ENCODE peak calls at places on chromosome 5, in eight cellular contexts. G, S, W, Q, X, Z, R and V are unnamed samples.

GRCh38 chr5:139377226-139377625 is 5.9 kb downstream of the SLC23A1 start:
- DNase-seq in G (no peak), S (no peak), W (no peak), Q (no peak), X (no peak), Z (no peak), R (no peak), V (no peak)

GRCh38 chr5:170315154-170315553 is 17.6 kb upstream of the LCP2 start:
- DNase-seq in G (no peak), S (peak; percentile 94), W (no peak), Q (no peak), X (no peak), Z (no peak), R (no peak), V (no peak)

GRCh38 chr5:128905225-128906110 is 59.8 kb upstream of the SLC27A6 start:
- DNase-seq in G (peak; percentile 25), S (peak; percentile 54), W (peak; percentile 39), Q (peak; percentile 52), X (no peak), Z (peak; percentile 51), R (peak; percentile 54), V (no peak)

GRCh38 chr5:150073086-150073625 is 13.2 kb downstream of the CSF1R start:
- DNase-seq in G (no peak), S (no peak), W (no peak), Q (no peak), X (no peak), Z (no peak), R (no peak), V (no peak)

GRCh38 chr5:127824126-127824525 is 120.9 kb downstream of the CCDC192 start:
- DNase-seq in G (no peak), S (no peak), W (no peak), Q (no peak), X (no peak), Z (no peak), R (no peak), V (no peak)

GRCh38 chr5:86403190-86403589 is 214.6 kb upstream of the COX7C start:
- DNase-seq in G (no peak), S (no peak), W (no peak), Q (no peak), X (no peak), Z (no peak), R (no peak), V (no peak)

GRCh38 chr5:38384396-38384795 is 126.0 kb downstream of the EGFLAM start:
- DNase-seq in G (no peak), S (no peak), W (no peak), Q (no peak), X (no peak), Z (no peak), R (no peak), V (no peak)

GRCh38 chr5:1311443-1312055 is 16.7 kb upstream of the TERT start:
- DNase-seq in G (no peak), S (no peak), W (no peak), Q (no peak), X (no peak), Z (no peak), R (no peak), V (no peak)

GRCh38 chr5:11455505-11455904 is 448.7 kb downstream of the CTNND2 start:
- DNase-seq in G (no peak), S (no peak), W (no peak), Q (no peak), X (no peak), Z (no peak), R (no peak), V (no peak)

GRCh38 chr5:40202852-40203440 is 476.8 kb upstream of the PTGER4 start:
- DNase-seq in G (no peak), S (no peak), W (no peak), Q (no peak), X (no peak), Z (no peak), R (no peak), V (no peak)

GRCh38 chr5:17189381-17190036 is 27.9 kb upstream of the BASP1 start:
- DNase-seq in G (peak; percentile 14), S (peak; percentile 49), W (peak; percentile 76), Q (peak; percentile 93), X (peak; percentile 77), Z (peak; percentile 68), R (peak; percentile 84), V (peak; percentile 78)

GRCh38 chr5:132971483-132972435 is 8.3 kb upstream of the AFF4 start:
- DNase-seq in G (no peak), S (no peak), W (no peak), Q (no peak), X (no peak), Z (no peak), R (peak; percentile 32), V (no peak)

GRCh38 chr5:67515020-67515689 is 318.6 kb upstream of the CD180 start:
- DNase-seq in G (peak; percentile 64), S (no peak), W (no peak), Q (no peak), X (no peak), Z (no peak), R (no peak), V (peak; percentile 20)

GRCh38 chr5:132961887-132962286 is 1.5 kb downstream of the AFF4 start:
- DNase-seq in G (no peak), S (peak; percentile 16), W (no peak), Q (no peak), X (no peak), Z (no peak), R (peak; percentile 88), V (no peak)

GRCh38 chr5:109805472-109805871 is 115.7 kb downstream of the MAN2A1 start:
- DNase-seq in G (no peak), S (no peak), W (no peak), Q (no peak), X (no peak), Z (no peak), R (no peak), V (no peak)

GRCh38 chr5:32278403-32278802 is 34.3 kb downstream of the MTMR12 start:
- DNase-seq in G (no peak), S (no peak), W (no peak), Q (no peak), X (no peak), Z (no peak), R (peak; percentile 53), V (no peak)

GRCh38 chr5:73464016-73464745 is 15.6 kb upstream of the FOXD1 start:
- DNase-seq in G (no peak), S (peak; percentile 27), W (peak; percentile 8), Q (no peak), X (no peak), Z (no peak), R (peak; percentile 29), V (no peak)

GRCh38 chr5:83097582-83098265 is 20.4 kb downstream of the XRCC4 start:
- DNase-seq in G (no peak), S (no peak), W (no peak), Q (no peak), X (no peak), Z (no peak), R (peak; percentile 59), V (no peak)

GRCh38 chr5:151077419-151077818 is 3.4 kb downstream of the TNIP1 start:
- DNase-seq in G (no peak), S (no peak), W (no peak), Q (no peak), X (no peak), Z (no peak), R (no peak), V (no peak)

GRCh38 chr5:55232194-55232984 is 1.0 kb downstream of the CCNO start:
- DNase-seq in G (peak; percentile 15), S (no peak), W (peak; percentile 24), Q (no peak), X (no peak), Z (peak; percentile 53), R (peak; percentile 59), V (no peak)

GRCh38 chr5:21049900-21050299 is 1061.9 kb upstream of the CDH18 start:
- DNase-seq in G (no peak), S (no peak), W (peak; percentile 71), Q (no peak), X (no peak), Z (no peak), R (no peak), V (no peak)

GRCh38 chr5:74015716-74016115 is 389.7 kb downstream of the ARHGEF28 start:
- DNase-seq in G (no peak), S (no peak), W (no peak), Q (no peak), X (no peak), Z (no peak), R (no peak), V (no peak)

GRCh38 chr5:129110742-129111141 is 16.2 kb downstream of the ISOC1 start:
- DNase-seq in G (no peak), S (no peak), W (no peak), Q (no peak), X (no peak), Z (no peak), R (peak; percentile 5), V (no peak)

GRCh38 chr5:79746645-79747044 is 57.0 kb downstream of the CMYA5 start:
- DNase-seq in G (no peak), S (peak; percentile 31), W (no peak), Q (no peak), X (no peak), Z (no peak), R (no peak), V (no peak)

GRCh38 chr5:126450895-126451294 is 27.7 kb downstream of the GRAMD2B start:
- DNase-seq in G (no peak), S (no peak), W (no peak), Q (no peak), X (no peak), Z (no peak), R (no peak), V (no peak)

GRCh38 chr5:636951-637350 is 24.8 kb downstream of the CEP72 start:
- DNase-seq in G (no peak), S (no peak), W (no peak), Q (no peak), X (no peak), Z (no peak), R (no peak), V (no peak)

GRCh38 chr5:33321026-33321425 is 119.7 kb upstream of the TARS1 start:
- DNase-seq in G (no peak), S (no peak), W (no peak), Q (peak; percentile 46), X (no peak), Z (no peak), R (peak; percentile 95), V (no peak)

GRCh38 chr5:52880541-52880940 is 92.8 kb downstream of the ITGA1 start:
- DNase-seq in G (no peak), S (no peak), W (no peak), Q (no peak), X (no peak), Z (no peak), R (no peak), V (no peak)